ENCODE peak calls at places on chromosome 15, in six cellular contexts. Z is astrocyte of the cerebellum, G is cardiac muscle cell, U is adrenal gland, M is Karpas-422, I is AG04450. H is an unnamed sample.

GRCh38 chr15:80931191-80931590 is 58.4 kb downstream of the MESD start:
- DNase-seq in U (no peak), M (no peak), G (peak), Z (no peak), I (no peak), H (no peak)

GRCh38 chr15:52370010-52370409 is 74.4 kb upstream of the MYO5C start:
- DNase-seq in G (no peak), I (no peak), M (peak), U (peak), Z (no peak), H (no peak)

GRCh38 chr15:65130941-65131340 is 2.7 kb downstream of the PDCD7 start:
- DNase-seq in I (no peak), M (peak), Z (no peak), G (no peak), U (no peak), H (no peak)

GRCh38 chr15:63487076-63487757 is 17.2 kb upstream of the USP3 start:
- DNase-seq in I (no peak), G (peak), M (peak), U (peak), Z (no peak), H (peak)

GRCh38 chr15:75202251-75203016 is 752 bp downstream of the C15orf39 start:
- DNase-seq in Z (no peak), M (peak), U (peak), G (peak), I (peak), H (peak)

GRCh38 chr15:96242761-96243160 is 87.7 kb upstream of the NR2F2 start:
- DNase-seq in U (no peak), I (no peak), M (no peak), G (no peak), Z (no peak), H (no peak)

GRCh38 chr15:39685999-39686613 is 96.5 kb downstream of the FSIP1 start:
- DNase-seq in G (peak), Z (peak), I (peak), U (peak), M (peak), H (no peak)

GRCh38 chr15:45871121-45871855 is 236.5 kb downstream of the SQOR start:
- DNase-seq in M (no peak), G (no peak), I (no peak), Z (peak), U (no peak), H (no peak)

GRCh38 chr15:89018235-89018634 is 70.0 kb upstream of the ABHD2 start:
- DNase-seq in M (no peak), U (peak), Z (no peak), I (no peak), G (peak), H (peak)

GRCh38 chr15:41968738-41969137 is 3.6 kb downstream of the EHD4 start:
- DNase-seq in Z (no peak), M (peak), U (no peak), G (no peak), I (no peak), H (no peak)

GRCh38 chr15:78155355-78155939 is 6.3 kb downstream of the IDH3A start:
- DNase-seq in G (no peak), M (no peak), U (no peak), I (no peak), Z (no peak), H (no peak)

GRCh38 chr15:98428253-98428989 is 219.9 kb upstream of the IGF1R start:
- DNase-seq in U (peak), M (no peak), Z (peak), G (peak), I (no peak), H (peak)

GRCh38 chr15:90104551-90104950 is 2.3 kb upstream of the IDH2 start:
- DNase-seq in U (no peak), M (no peak), Z (no peak), I (no peak), G (no peak), H (no peak)

GRCh38 chr15:101568304-101568703 is 78.8 kb upstream of the PCSK6 start:
- DNase-seq in M (no peak), U (no peak), I (no peak), G (no peak), Z (no peak), H (no peak)

GRCh38 chr15:29920515-29920914 is 98.2 kb upstream of the TJP1 start:
- DNase-seq in Z (no peak), I (no peak), U (no peak), G (no peak), M (no peak), H (no peak)

GRCh38 chr15:99432271-99433025 is 133.3 kb upstream of the MEF2A start:
- DNase-seq in G (no peak), U (no peak), I (no peak), Z (no peak), M (no peak), H (no peak)

GRCh38 chr15:98667521-98668179 is 19.3 kb downstream of the IGF1R start:
- DNase-seq in U (peak), M (no peak), G (no peak), Z (no peak), I (no peak), H (no peak)

GRCh38 chr15:34366271-34367043 is 539 bp downstream of the LPCAT4 start:
- DNase-seq in U (peak), G (peak), Z (no peak), I (no peak), M (peak), H (peak)

GRCh38 chr15:81235781-81236507 is 39.3 kb downstream of the IL16 start:
- DNase-seq in Z (peak), I (peak), G (peak), M (no peak), U (peak), H (peak)

GRCh38 chr15:88658972-88659931 is 20.4 kb downstream of the ISG20 start:
- DNase-seq in I (no peak), U (no peak), M (no peak), G (peak), Z (peak), H (peak)

GRCh38 chr15:39156166-39156565 is 424.7 kb upstream of the THBS1 start:
- DNase-seq in I (no peak), G (no peak), U (peak), Z (no peak), M (no peak), H (no peak)

GRCh38 chr15:68183886-68184285 is 21.2 kb downstream of the CALML4 start:
- DNase-seq in U (no peak), M (no peak), G (peak), Z (no peak), I (no peak), H (no peak)

GRCh38 chr15:44593042-44593736 is 56.2 kb downstream of the EIF3J start:
- DNase-seq in Z (no peak), G (peak), M (peak), U (peak), I (no peak), H (no peak)

GRCh38 chr15:65290228-65290627 is 3.5 kb upstream of the PARP16 start:
- DNase-seq in Z (no peak), M (no peak), G (no peak), I (no peak), U (no peak), H (no peak)

GRCh38 chr15:96372554-96372953 is 42.1 kb downstream of the NR2F2 start:
- DNase-seq in I (no peak), G (no peak), U (no peak), M (no peak), Z (no peak), H (no peak)

GRCh38 chr15:98700501-98700900 is 52.2 kb downstream of the IGF1R start:
- DNase-seq in G (no peak), U (no peak), M (no peak), Z (no peak), I (no peak), H (no peak)

GRCh38 chr15:80856809-80857377 is 77.7 kb downstream of the CEMIP start:
- DNase-seq in G (peak), Z (peak), M (no peak), I (no peak), U (peak), H (peak)

GRCh38 chr15:101710806-101711205 is 13.5 kb downstream of the TARS3 start:
- DNase-seq in I (peak), G (peak), Z (peak), M (no peak), U (no peak), H (no peak)

GRCh38 chr15:39786444-39787056 is 3.9 kb upstream of the FSIP1 start:
- DNase-seq in U (no peak), M (peak), G (peak), I (peak), Z (peak), H (no peak)

GRCh38 chr15:50463423-50464358 is 39.5 kb downstream of the USP8 start:
- DNase-seq in I (peak), G (peak), M (no peak), Z (peak), U (no peak), H (no peak)

GRCh38 chr15:81002254-81003022 is 1.7 kb downstream of the TLNRD1 start:
- DNase-seq in Z (no peak), I (no peak), G (peak), U (peak), M (no peak), H (peak)

GRCh38 chr15:39789736-39790135 is 7.1 kb upstream of the FSIP1 start:
- DNase-seq in U (no peak), Z (no peak), M (no peak), G (peak), I (no peak), H (no peak)

GRCh38 chr15:91209318-91209717 is 109.3 kb downstream of the SV2B start:
- DNase-seq in M (no peak), G (peak), U (no peak), Z (no peak), I (no peak), H (no peak)

GRCh38 chr15:70853855-70854668 is at the start of gene LARP6:
- DNase-seq in M (no peak), Z (no peak), I (no peak), U (peak), G (peak), H (peak)

GRCh38 chr15:42384597-42384996 is 25.3 kb downstream of the CAPN3 start:
- DNase-seq in U (no peak), I (no peak), Z (no peak), M (no peak), G (peak), H (no peak)

GRCh38 chr15:39552546-39552945 is 28.3 kb upstream of the THBS1 start:
- DNase-seq in U (no peak), M (no peak), I (no peak), G (peak), Z (no peak), H (no peak)

GRCh38 chr15:88179562-88179961 is 77.0 kb downstream of the NTRK3 start:
- DNase-seq in I (no peak), Z (no peak), G (no peak), U (no peak), M (peak), H (no peak)

DNA sequence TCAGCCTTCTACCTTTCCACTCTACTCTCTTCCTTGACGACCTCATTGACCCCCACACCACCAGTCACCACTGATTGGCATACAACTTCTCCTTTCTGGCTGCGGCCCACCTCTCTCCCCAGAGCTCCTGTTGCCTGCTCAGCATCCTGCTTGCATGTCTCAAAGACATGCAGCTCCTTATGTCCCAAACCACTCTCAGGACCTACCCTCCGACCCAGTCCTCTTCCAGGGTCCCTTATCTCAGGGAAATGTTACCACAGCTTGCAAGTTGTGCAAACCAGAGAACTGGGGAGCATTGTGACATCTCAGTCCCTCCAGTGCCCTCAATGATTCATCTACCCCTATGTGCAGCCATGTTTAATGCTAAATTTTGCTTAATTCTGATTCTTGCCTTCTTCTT is 49.9 kb downstream of the TRPM1 start:
- DNase-seq in I (no peak), G (no peak), Z (no peak), U (no peak), M (no peak), H (no peak)
- H3K4me3 ChIP-seq in I (no peak), G (no peak), Z (no peak), U (no peak), M (no peak), H (no peak)

GRCh38 chr15:55403531-55403930 is 4.6 kb downstream of the CCPG1 start:
- DNase-seq in U (no peak), M (peak), Z (no peak), I (no peak), G (peak), H (no peak)

GRCh38 chr15:55407949-55408766 is at the start of the genes CCPG1 and PIERCE2:
- DNase-seq in I (peak), Z (peak), U (peak), M (peak), G (peak), H (peak)

GRCh38 chr15:55402707-55403106 is 5.5 kb downstream of the CCPG1 start:
- DNase-seq in U (no peak), I (no peak), Z (no peak), M (peak), G (peak), H (no peak)

GRCh38 chr15:55401786-55402246 is 6.3 kb downstream of the CCPG1 start:
- DNase-seq in M (no peak), I (no peak), G (no peak), U (no peak), Z (no peak), H (no peak)

DNA sequence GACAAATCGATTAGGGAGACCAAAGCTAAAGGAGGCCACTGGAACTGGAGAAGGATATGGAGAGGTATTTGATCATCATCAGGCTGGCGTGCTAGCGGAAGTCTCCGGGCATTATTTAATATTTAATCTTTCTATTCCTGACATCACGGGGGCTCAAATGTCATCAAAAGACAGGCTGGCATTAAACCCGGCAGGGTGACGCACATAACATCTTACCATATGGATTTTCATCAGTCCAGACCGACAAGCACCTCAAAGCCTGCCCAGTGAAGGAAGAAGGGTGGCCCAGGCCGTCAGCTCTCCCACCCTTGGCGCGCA is 569 bp downstream of the CCPG1 start:
- DNase-seq in M (peak), U (peak), G (no peak), I (no peak), Z (no peak), H (no peak)
- H3K4me3 ChIP-seq in M (peak), U (peak), G (peak), I (peak), Z (peak), H (peak)

GRCh38 chr15:67074886-67075229 is 9.5 kb downstream of the SMAD3 start:
- DNase-seq in M (no peak), Z (no peak), G (no peak), I (no peak), U (no peak), H (no peak)
- H3K4me3 ChIP-seq in M (no peak), Z (no peak), G (no peak), I (no peak), U (no peak), H (no peak)

DNA sequence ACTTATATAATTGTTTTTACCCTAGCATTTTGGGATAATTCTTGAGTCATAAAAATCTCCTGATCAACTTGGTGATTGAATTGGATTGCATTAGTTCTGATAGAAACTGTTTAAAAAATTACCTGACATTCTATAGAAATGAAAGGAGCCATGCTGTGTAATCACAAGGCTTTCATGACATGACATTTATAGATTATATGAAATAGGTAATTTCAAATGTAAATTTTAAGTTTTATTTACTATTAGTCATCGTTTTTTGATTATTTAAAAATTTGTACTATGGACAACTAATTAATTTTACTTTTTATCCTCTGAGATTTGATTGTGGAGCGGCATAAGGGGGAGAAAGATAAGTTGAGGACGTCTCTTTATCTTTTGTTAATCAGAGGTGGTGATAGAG is 12.3 kb upstream of the CHD2 start:
- DNase-seq in M (no peak), I (no peak), G (no peak), U (no peak), Z (no peak), H (no peak)
- H3K4me3 ChIP-seq in M (no peak), I (no peak), G (peak), U (no peak), Z (no peak), H (no peak)

GRCh38 chr15:76996526-76997401 is 1.8 kb downstream of the PSTPIP1 start:
- DNase-seq in G (peak), U (no peak), Z (no peak), I (no peak), M (no peak), H (peak)

GRCh38 chr15:76996076-76996525 is 1.2 kb downstream of the PSTPIP1 start:
- DNase-seq in G (no peak), I (no peak), Z (no peak), M (no peak), U (no peak), H (no peak)

GRCh38 chr15:76994496-76994895 is 430 bp upstream of the PSTPIP1 start:
- DNase-seq in G (no peak), M (no peak), U (no peak), I (no peak), Z (no peak), H (no peak)

GRCh38 chr15:76994001-76994400 is 925 bp upstream of the PSTPIP1 start:
- DNase-seq in U (peak), M (no peak), G (no peak), I (no peak), Z (no peak), H (peak)

GRCh38 chr15:76994971-76995945 is at the start of gene PSTPIP1:
- DNase-seq in Z (no peak), M (peak), U (no peak), G (no peak), I (no peak), H (no peak)
- H3K4me3 ChIP-seq in Z (no peak), M (peak), U (no peak), G (no peak), I (no peak), H (no peak)

DNA sequence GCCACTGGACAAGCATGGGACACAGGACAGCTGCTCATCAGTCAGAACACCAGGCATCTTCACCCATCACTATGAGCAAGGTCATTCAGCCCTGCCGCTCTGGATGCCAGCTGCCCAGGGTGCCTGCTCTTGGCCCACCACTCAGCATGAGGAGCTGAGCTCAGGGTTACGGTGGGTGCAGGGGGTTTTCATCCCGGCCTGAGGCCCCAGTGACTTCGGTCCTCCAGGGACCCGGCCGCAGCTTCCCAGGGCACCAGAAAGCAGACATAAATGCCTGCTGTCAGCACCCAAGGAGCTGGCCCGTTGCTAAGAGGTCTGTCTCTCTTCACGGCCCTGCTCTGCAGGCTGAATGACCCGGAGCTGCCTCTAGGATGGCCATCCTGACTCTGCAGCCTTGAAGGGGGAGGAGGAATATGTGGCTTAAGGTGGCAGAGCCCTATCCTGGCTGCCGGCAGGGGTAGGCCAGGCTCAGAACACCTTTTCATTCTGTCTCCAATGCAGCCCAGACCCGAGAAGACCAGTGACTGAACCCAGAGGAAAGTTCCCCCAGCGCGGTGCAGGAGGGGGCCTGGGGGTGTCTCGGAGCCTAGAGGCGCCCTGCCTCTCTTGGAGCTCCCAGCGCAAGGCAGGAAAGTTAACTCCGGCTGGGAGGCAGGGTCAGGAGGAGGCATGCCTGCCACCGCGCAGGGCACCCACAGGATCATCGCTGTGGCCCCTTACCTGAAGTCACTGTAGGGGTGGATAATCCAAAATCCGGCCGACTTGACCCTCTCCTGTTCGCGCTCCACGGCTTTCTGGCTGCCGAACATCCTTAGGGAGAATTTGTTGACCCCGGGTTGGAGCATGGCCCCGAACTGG is 1.8 kb downstream of the HCN4 start:
- DNase-seq in Z (no peak), M (no peak), I (no peak), G (no peak), U (no peak), H (no peak)
- H3K4me3 ChIP-seq in Z (no peak), M (no peak), I (no peak), G (peak), U (no peak), H (no peak)